ENCODE peak calls at places on chromosomes 2 and 18, in seven cellular contexts. One of them, this sample, is unnamed.

GRCh38 chr2:109728809-109729208 is 65.3 kb upstream of the RGPD5 start:
- DNase-seq in AG09309: no peak
- DNase-seq in fibroblast of mammary gland: peak
- DNase-seq in psoas muscle: no peak
- DNase-seq in dorsolateral prefrontal cortex: no peak
- DNase-seq in tibial nerve: peak
- DNase-seq in lower lobe of right lung: no peak
- DNase-seq in this sample: no peak

GRCh38 chr18:61308795-61309393 is 24.3 kb upstream of the CDH20 start:
- DNase-seq in AG09309: no peak
- DNase-seq in lower lobe of right lung: no peak
- DNase-seq in tibial nerve: no peak
- DNase-seq in fibroblast of mammary gland: no peak
- DNase-seq in psoas muscle: no peak
- DNase-seq in dorsolateral prefrontal cortex: peak
- DNase-seq in this sample: peak

GRCh38 chr2:212145111-212145510 is 393.5 kb downstream of the ERBB4 start:
- DNase-seq in tibial nerve: no peak
- DNase-seq in psoas muscle: no peak
- DNase-seq in AG09309: peak
- DNase-seq in fibroblast of mammary gland: peak
- DNase-seq in dorsolateral prefrontal cortex: no peak
- DNase-seq in lower lobe of right lung: no peak
- DNase-seq in this sample: no peak

GRCh38 chr18:43422483-43422882 is 145.2 kb upstream of the SYT4 start:
- DNase-seq in AG09309: no peak
- DNase-seq in psoas muscle: no peak
- DNase-seq in tibial nerve: no peak
- DNase-seq in dorsolateral prefrontal cortex: no peak
- DNase-seq in lower lobe of right lung: no peak
- DNase-seq in fibroblast of mammary gland: no peak
- DNase-seq in this sample: no peak

GRCh38 chr18:56258178-56258577 is 380.2 kb downstream of the TXNL1 start:
- DNase-seq in dorsolateral prefrontal cortex: no peak
- DNase-seq in psoas muscle: no peak
- DNase-seq in lower lobe of right lung: no peak
- DNase-seq in tibial nerve: no peak
- DNase-seq in fibroblast of mammary gland: peak
- DNase-seq in AG09309: no peak
- DNase-seq in this sample: no peak

GRCh38 chr2:85935746-85936208 is 47.0 kb upstream of the ST3GAL5 start:
- DNase-seq in fibroblast of mammary gland: peak
- DNase-seq in psoas muscle: no peak
- DNase-seq in dorsolateral prefrontal cortex: no peak
- DNase-seq in AG09309: no peak
- DNase-seq in lower lobe of right lung: no peak
- DNase-seq in tibial nerve: no peak
- DNase-seq in this sample: peak

GRCh38 chr2:166230724-166231070 is 102.9 kb upstream of the SCN1A start:
- DNase-seq in psoas muscle: no peak
- DNase-seq in dorsolateral prefrontal cortex: no peak
- DNase-seq in lower lobe of right lung: no peak
- DNase-seq in fibroblast of mammary gland: no peak
- DNase-seq in AG09309: no peak
- DNase-seq in tibial nerve: no peak
- DNase-seq in this sample: no peak

GRCh38 chr2:55011741-55012574 is 38.3 kb downstream of the RTN4 start:
- DNase-seq in psoas muscle: no peak
- DNase-seq in fibroblast of mammary gland: no peak
- DNase-seq in dorsolateral prefrontal cortex: no peak
- DNase-seq in tibial nerve: no peak
- DNase-seq in AG09309: no peak
- DNase-seq in lower lobe of right lung: no peak
- DNase-seq in this sample: no peak

GRCh38 chr2:240900141-240900860 is 4.3 kb upstream of the MAB21L4 start:
- DNase-seq in fibroblast of mammary gland: no peak
- DNase-seq in dorsolateral prefrontal cortex: no peak
- DNase-seq in lower lobe of right lung: peak
- DNase-seq in psoas muscle: peak
- DNase-seq in AG09309: no peak
- DNase-seq in tibial nerve: no peak
- DNase-seq in this sample: no peak

GRCh38 chr2:199757466-199757865 is 93.5 kb downstream of the FTCDNL1 start:
- DNase-seq in fibroblast of mammary gland: peak
- DNase-seq in dorsolateral prefrontal cortex: peak
- DNase-seq in AG09309: no peak
- DNase-seq in tibial nerve: no peak
- DNase-seq in lower lobe of right lung: no peak
- DNase-seq in psoas muscle: peak
- DNase-seq in this sample: no peak

GRCh38 chr2:102895386-102895785 is 133.6 kb downstream of the TMEM182 start:
- DNase-seq in lower lobe of right lung: no peak
- DNase-seq in tibial nerve: no peak
- DNase-seq in psoas muscle: no peak
- DNase-seq in AG09309: no peak
- DNase-seq in fibroblast of mammary gland: no peak
- DNase-seq in dorsolateral prefrontal cortex: no peak
- DNase-seq in this sample: no peak

GRCh38 chr2:72008608-72009007 is 139.1 kb downstream of the CYP26B1 start:
- DNase-seq in psoas muscle: no peak
- DNase-seq in dorsolateral prefrontal cortex: no peak
- DNase-seq in lower lobe of right lung: no peak
- DNase-seq in AG09309: no peak
- DNase-seq in fibroblast of mammary gland: no peak
- DNase-seq in tibial nerve: no peak
- DNase-seq in this sample: no peak

GRCh38 chr2:238846503-238847431 is 1.1 kb upstream of the TWIST2 start:
- DNase-seq in psoas muscle: no peak
- DNase-seq in AG09309: no peak
- DNase-seq in tibial nerve: no peak
- DNase-seq in dorsolateral prefrontal cortex: no peak
- DNase-seq in fibroblast of mammary gland: no peak
- DNase-seq in lower lobe of right lung: peak
- DNase-seq in this sample: no peak

GRCh38 chr18:36412778-36413177 is 115.3 kb downstream of the FHOD3 start:
- DNase-seq in lower lobe of right lung: no peak
- DNase-seq in dorsolateral prefrontal cortex: no peak
- DNase-seq in tibial nerve: no peak
- DNase-seq in AG09309: no peak
- DNase-seq in fibroblast of mammary gland: peak
- DNase-seq in psoas muscle: no peak
- DNase-seq in this sample: peak

DNA sequence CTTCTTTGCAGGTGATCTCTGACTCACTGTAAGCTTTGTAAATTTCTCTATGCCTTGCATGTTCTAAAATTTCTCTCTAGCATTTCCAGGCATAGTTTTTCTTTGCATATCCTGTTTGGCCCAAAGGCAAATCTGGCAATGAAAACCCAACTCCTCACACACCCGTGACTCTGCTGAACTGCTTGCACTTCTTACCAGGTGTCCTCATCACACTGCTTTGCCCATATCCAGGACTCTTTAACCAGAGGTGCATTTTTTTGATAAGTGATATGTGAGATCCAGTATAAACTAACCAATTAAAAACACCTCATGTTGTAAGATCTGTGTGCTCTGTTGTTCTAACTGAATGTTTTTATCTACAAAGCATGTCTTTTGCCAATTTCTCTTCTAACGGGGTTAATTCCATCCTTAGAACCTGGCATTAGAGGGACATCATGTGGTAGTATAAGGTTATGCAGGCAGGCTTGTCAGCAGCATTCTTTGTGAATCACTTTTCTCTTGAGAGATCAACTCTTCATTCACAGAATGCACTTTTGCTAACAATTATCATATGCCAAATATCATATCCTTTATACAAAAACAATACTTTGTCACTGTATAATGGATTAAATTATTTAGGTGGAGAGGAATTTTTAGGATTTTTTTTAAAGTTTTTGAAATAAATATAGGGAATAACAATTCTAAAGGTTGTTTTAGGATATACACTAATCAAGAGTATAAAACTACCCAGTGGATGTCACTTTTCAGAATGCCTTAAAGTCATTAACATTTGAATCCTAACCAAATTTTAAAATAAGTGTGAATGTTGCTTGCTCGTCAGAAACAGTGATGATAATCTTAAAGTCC is 20.8 kb upstream of the TMX3 start:
- DNase-seq in lower lobe of right lung: no peak
- DNase-seq in AG09309: peak
- DNase-seq in psoas muscle: no peak
- DNase-seq in fibroblast of mammary gland: peak
- DNase-seq in dorsolateral prefrontal cortex: no peak
- DNase-seq in tibial nerve: no peak
- DNase-seq in this sample: no peak
- TF ChIP-seq CTCF in lower lobe of right lung: peak
- TF ChIP-seq CTCF in AG09309: peak
- TF ChIP-seq CTCF in psoas muscle: peak
- TF ChIP-seq CTCF in fibroblast of mammary gland: peak
- TF ChIP-seq CTCF in dorsolateral prefrontal cortex: peak
- TF ChIP-seq CTCF in tibial nerve: peak
- TF ChIP-seq CTCF in this sample: no peak

GRCh38 chr18:26772691-26773090 is 92.8 kb downstream of the AQP4 start:
- DNase-seq in fibroblast of mammary gland: no peak
- DNase-seq in dorsolateral prefrontal cortex: no peak
- DNase-seq in lower lobe of right lung: no peak
- DNase-seq in AG09309: no peak
- DNase-seq in tibial nerve: no peak
- DNase-seq in psoas muscle: no peak
- DNase-seq in this sample: no peak

GRCh38 chr18:26777316-26778053 is 88.0 kb downstream of the AQP4 start:
- DNase-seq in fibroblast of mammary gland: no peak
- DNase-seq in dorsolateral prefrontal cortex: no peak
- DNase-seq in tibial nerve: no peak
- DNase-seq in AG09309: no peak
- DNase-seq in lower lobe of right lung: no peak
- DNase-seq in psoas muscle: no peak
- DNase-seq in this sample: no peak

GRCh38 chr18:26768388-26768787 is 97.1 kb downstream of the AQP4 start:
- DNase-seq in tibial nerve: no peak
- DNase-seq in fibroblast of mammary gland: no peak
- DNase-seq in AG09309: no peak
- DNase-seq in lower lobe of right lung: no peak
- DNase-seq in psoas muscle: no peak
- DNase-seq in dorsolateral prefrontal cortex: no peak
- DNase-seq in this sample: no peak

GRCh38 chr18:26771524-26771923 is 94.0 kb downstream of the AQP4 start:
- DNase-seq in tibial nerve: no peak
- DNase-seq in lower lobe of right lung: no peak
- DNase-seq in fibroblast of mammary gland: no peak
- DNase-seq in AG09309: no peak
- DNase-seq in psoas muscle: no peak
- DNase-seq in dorsolateral prefrontal cortex: no peak
- DNase-seq in this sample: peak
- TF ChIP-seq CTCF in tibial nerve: peak
- TF ChIP-seq CTCF in lower lobe of right lung: peak
- TF ChIP-seq CTCF in fibroblast of mammary gland: peak
- TF ChIP-seq CTCF in AG09309: peak
- TF ChIP-seq CTCF in psoas muscle: no peak
- TF ChIP-seq CTCF in dorsolateral prefrontal cortex: peak
- TF ChIP-seq CTCF in this sample: peak

DNA sequence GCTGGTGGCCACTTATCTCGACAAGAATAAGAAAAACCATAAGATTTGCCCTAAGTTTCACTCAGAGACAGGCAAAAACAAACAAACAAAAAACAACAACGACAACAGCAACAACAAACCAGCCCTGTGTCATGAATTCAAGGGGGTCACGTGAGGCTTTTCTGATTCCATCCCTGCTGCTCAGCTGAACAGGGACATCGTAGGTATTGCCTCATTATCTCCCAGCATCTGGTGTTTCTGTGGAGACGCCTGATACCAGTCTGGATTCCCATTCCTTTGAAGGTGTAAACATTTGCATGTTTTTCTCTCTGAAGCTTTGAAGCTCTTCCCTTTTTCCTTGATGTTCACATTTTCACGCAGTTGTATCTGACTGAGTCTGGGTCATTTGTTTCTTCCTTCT is 117.4 kb downstream of the KCNF1 start:
- DNase-seq in AG09309: no peak
- DNase-seq in lower lobe of right lung: no peak
- DNase-seq in fibroblast of mammary gland: no peak
- DNase-seq in tibial nerve: no peak
- DNase-seq in dorsolateral prefrontal cortex: no peak
- DNase-seq in psoas muscle: no peak
- DNase-seq in this sample: no peak
- TF ChIP-seq CTCF in AG09309: no peak
- TF ChIP-seq CTCF in lower lobe of right lung: no peak
- TF ChIP-seq CTCF in fibroblast of mammary gland: no peak
- TF ChIP-seq CTCF in tibial nerve: no peak
- TF ChIP-seq CTCF in dorsolateral prefrontal cortex: no peak
- TF ChIP-seq CTCF in psoas muscle: no peak
- TF ChIP-seq CTCF in this sample: no peak

DNA sequence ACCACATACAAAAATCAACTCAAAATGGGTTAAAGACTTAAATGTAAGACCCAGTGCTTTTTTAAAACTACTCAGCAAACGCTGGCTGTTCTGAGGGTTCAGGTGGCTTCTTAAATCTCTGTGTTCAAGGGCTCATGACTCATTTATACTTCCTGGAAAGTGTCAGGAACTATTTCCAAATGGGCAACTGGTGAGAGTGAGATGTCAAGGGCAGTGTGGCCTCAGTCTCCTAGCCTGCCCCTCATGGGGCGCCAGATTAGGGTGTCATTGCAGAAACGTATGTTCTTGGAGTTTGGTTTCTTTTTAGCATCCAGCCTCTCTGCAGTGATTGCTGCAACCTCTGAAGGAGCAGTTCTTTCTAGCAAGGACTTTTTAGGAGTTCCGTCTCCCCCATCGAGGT is 485.4 kb downstream of the TNS1 start:
- DNase-seq in fibroblast of mammary gland: no peak
- DNase-seq in tibial nerve: no peak
- DNase-seq in dorsolateral prefrontal cortex: no peak
- DNase-seq in AG09309: no peak
- DNase-seq in lower lobe of right lung: no peak
- DNase-seq in psoas muscle: no peak
- DNase-seq in this sample: no peak
- TF ChIP-seq CTCF in fibroblast of mammary gland: no peak
- TF ChIP-seq CTCF in tibial nerve: no peak
- TF ChIP-seq CTCF in dorsolateral prefrontal cortex: no peak
- TF ChIP-seq CTCF in AG09309: no peak
- TF ChIP-seq CTCF in lower lobe of right lung: no peak
- TF ChIP-seq CTCF in psoas muscle: no peak
- TF ChIP-seq CTCF in this sample: no peak